ENCODE peak calls at places on chromosomes 13 and 19, in five cellular contexts. Q is left ventricle myocardium inferior, R is NB4, B is immature natural killer cell, Z is glutamatergic neuron. N is an unnamed sample.

GRCh38 chr19:1361601-1362384 is 21.9 kb upstream of the NDUFS7 start:
- DNase-seq in Q (no peak), R (no peak), B (no peak), Z (no peak), N (no peak)

GRCh38 chr19:3479177-3479818 is 1.0 kb downstream of the SMIM24 start:
- DNase-seq in Q (no peak), R (peak; percentile 64), B (peak; percentile 61), Z (no peak), N (peak; percentile 78)

GRCh38 chr19:35248310-35249145 is at the start of gene LSR:
- DNase-seq in Q (no peak), R (no peak), B (peak; percentile 57), Z (no peak), N (no peak)

GRCh38 chr19:56403261-56403660 is 871 bp upstream of the ZNF583 start:
- DNase-seq in Q (no peak), R (no peak), B (no peak), Z (no peak), N (no peak)

GRCh38 chr19:42531313-42531712 is 3.0 kb upstream of the CEACAM1 start:
- DNase-seq in Q (no peak), R (no peak), B (no peak), Z (no peak), N (no peak)

GRCh38 chr13:93775507-93776108 is 549.0 kb downstream of the GPC6 start:
- DNase-seq in Q (no peak), R (no peak), B (no peak), Z (no peak), N (no peak)

GRCh38 chr13:109156181-109156935 is 526.9 kb downstream of the MYO16 start:
- DNase-seq in Q (peak; percentile 37), R (no peak), B (no peak), Z (no peak), N (no peak)

GRCh38 chr13:79401259-79402071 is 4.6 kb downstream of the RBM26 start:
- DNase-seq in Q (no peak), R (peak; percentile 46), B (no peak), Z (no peak), N (peak; percentile 48)

GRCh38 chr19:38707512-38708114 is 36.7 kb downstream of the CAPN12 start:
- DNase-seq in Q (peak; percentile 76), R (no peak), B (no peak), Z (no peak), N (no peak)

GRCh38 chr13:33554919-33555791 is 262.8 kb upstream of the RFC3 start:
- DNase-seq in Q (no peak), R (no peak), B (no peak), Z (no peak), N (no peak)

GRCh38 chr19:4575267-4575793 is 15.8 kb upstream of the SEMA6B start:
- DNase-seq in Q (peak; percentile 68), R (peak; percentile 88), B (no peak), Z (peak; percentile 68), N (no peak)

GRCh38 chr13:34025746-34026145 is 207.8 kb downstream of the RFC3 start:
- DNase-seq in Q (no peak), R (no peak), B (no peak), Z (no peak), N (no peak)

GRCh38 chr19:55005684-55006488 is 32.2 kb downstream of the GP6 start:
- DNase-seq in Q (no peak), R (peak; percentile 59), B (peak; percentile 90), Z (no peak), N (peak; percentile 97)

GRCh38 chr13:45368571-45368970 is 27.6 kb upstream of the TPT1 start:
- DNase-seq in Q (no peak), R (no peak), B (no peak), Z (no peak), N (no peak)

GRCh38 chr19:17560205-17560595 is 4.8 kb downstream of the COLGALT1 start:
- DNase-seq in Q (no peak), R (no peak), B (no peak), Z (no peak), N (no peak)

GRCh38 chr13:114142640-114143490 is 10.4 kb upstream of the RASA3 start:
- DNase-seq in Q (no peak), R (peak; percentile 42), B (peak; percentile 91), Z (no peak), N (no peak)

GRCh38 chr19:36377541-36378178 is 1.3 kb downstream of the ZFP14 start:
- DNase-seq in Q (no peak), R (no peak), B (no peak), Z (no peak), N (no peak)

GRCh38 chr19:3284759-3285646 is 60.5 kb downstream of the CELF5 start:
- DNase-seq in Q (peak; percentile 21), R (peak; percentile 34), B (peak; percentile 72), Z (peak; percentile 86), N (peak; percentile 85)

GRCh38 chr19:58361900-58362271 is 665 bp downstream of the ZNF497 start:
- DNase-seq in Q (peak; percentile 45), R (peak; percentile 78), B (no peak), Z (peak; percentile 63), N (no peak)

GRCh38 chr19:16931306-16931705 is 42.5 kb downstream of the F2RL3 start:
- DNase-seq in Q (no peak), R (no peak), B (no peak), Z (no peak), N (no peak)

GRCh38 chr13:94978516-94978915 is 266.2 kb upstream of the SOX21 start:
- DNase-seq in Q (no peak), R (no peak), B (no peak), Z (no peak), N (no peak)

GRCh38 chr19:18464646-18465045 is 26.7 kb upstream of the ISYNA1 start:
- DNase-seq in Q (peak; percentile 83), R (no peak), B (no peak), Z (no peak), N (no peak)

GRCh38 chr13:35723820-35724219 is 247.3 kb upstream of the MAB21L1 start:
- DNase-seq in Q (peak; percentile 47), R (peak; percentile 91), B (no peak), Z (no peak), N (peak; percentile 94)

GRCh38 chr13:33172911-33173310 is 112.6 kb downstream of the STARD13 start:
- DNase-seq in Q (no peak), R (no peak), B (no peak), Z (no peak), N (no peak)

GRCh38 chr19:13843104-13843921 is 33.6 kb upstream of the NANOS3 start:
- DNase-seq in Q (peak; percentile 56), R (no peak), B (no peak), Z (no peak), N (no peak)

GRCh38 chr13:98798849-98799645 is 46.6 kb upstream of the SLC15A1 start:
- DNase-seq in Q (no peak), R (no peak), B (no peak), Z (no peak), N (peak; percentile 12)

GRCh38 chr13:32150794-32151193 is 119.2 kb downstream of the FRY start:
- DNase-seq in Q (peak; percentile 78), R (no peak), B (no peak), Z (no peak), N (no peak)